ENCODE peak calls at places on chromosomes 3 and 15, in ten cellular contexts. J, R, G, S, A, C, V, L, Z and T are unnamed samples.

GRCh38 chr3:184443364-184443763 is 63.5 kb downstream of the CHRD start:
- DNase-seq in R (no peak), V (no peak), L (no peak), G (no peak), A (no peak), S (no peak), J (no peak), C (no peak), Z (no peak), T (no peak)

GRCh38 chr3:141878326-141878725 is 1.9 kb downstream of the ATP1B3 start:
- DNase-seq in L (no peak), A (no peak), J (no peak), R (no peak), V (no peak), G (no peak), Z (no peak), C (no peak), S (no peak), T (no peak)

GRCh38 chr3:42476225-42477160 is 25.9 kb upstream of the VIPR1 start:
- DNase-seq in A (no peak), Z (no peak), J (peak; percentile 33), S (peak; percentile 90), V (no peak), G (no peak), R (no peak), C (no peak), L (no peak), T (peak; percentile 49)

GRCh38 chr15:43974852-43975251 is 148.1 kb downstream of the WDR76 start:
- DNase-seq in S (no peak), V (peak; percentile 12), A (peak; percentile 22), C (no peak), Z (no peak), R (no peak), G (no peak), J (no peak), L (no peak), T (no peak)

GRCh38 chr3:49661281-49661680 is 12.9 kb upstream of the APEH start:
- DNase-seq in Z (no peak), J (no peak), S (no peak), G (no peak), L (no peak), V (no peak), R (no peak), C (no peak), A (no peak), T (no peak)

GRCh38 chr3:99515-99914 is 97.0 kb upstream of the CHL1 start:
- DNase-seq in V (no peak), G (no peak), S (no peak), L (no peak), R (no peak), Z (no peak), A (no peak), J (no peak), C (no peak), T (no peak)

GRCh38 chr3:128194843-128195242 is 41.6 kb downstream of the EEFSEC start:
- DNase-seq in C (no peak), L (no peak), G (no peak), V (no peak), S (no peak), R (no peak), J (no peak), Z (no peak), A (no peak), T (no peak)

GRCh38 chr3:58124387-58124786 is 86.4 kb downstream of the DNASE1L3 start:
- DNase-seq in C (no peak), V (no peak), Z (no peak), J (no peak), G (no peak), A (no peak), R (no peak), S (no peak), L (no peak), T (no peak)

GRCh38 chr3:148379763-148380162 is 317.9 kb upstream of the AGTR1 start:
- DNase-seq in G (no peak), L (peak; percentile 48), S (no peak), R (no peak), Z (peak; percentile 54), A (peak; percentile 1), V (no peak), J (peak; percentile 37), C (no peak), T (no peak)

GRCh38 chr3:7285502-7285901 is 424.6 kb downstream of the GRM7 start:
- DNase-seq in G (no peak), L (no peak), J (no peak), V (no peak), R (no peak), C (no peak), A (no peak), S (no peak), Z (no peak), T (no peak)

GRCh38 chr3:28989646-28990089 is 291.2 kb upstream of the RBMS3 start:
- DNase-seq in V (no peak), A (no peak), R (no peak), J (no peak), Z (no peak), S (no peak), L (no peak), C (no peak), G (no peak), T (no peak)

GRCh38 chr3:39668420-39668819 is 141.0 kb upstream of the MYRIP start:
- DNase-seq in V (no peak), C (no peak), S (no peak), L (peak; percentile 35), Z (peak; percentile 46), J (peak; percentile 58), A (no peak), G (no peak), R (no peak), T (peak; percentile 1)

GRCh38 chr15:51642696-51643095 is 20.1 kb upstream of the DMXL2 start:
- DNase-seq in R (no peak), Z (no peak), S (no peak), C (no peak), A (no peak), J (no peak), V (no peak), L (no peak), G (no peak), T (no peak)

GRCh38 chr3:152258448-152259302 is 10.1 kb upstream of the MBNL1 start:
- DNase-seq in S (no peak), R (peak; percentile 74), Z (peak; percentile 99), V (no peak), J (peak; percentile 95), G (peak; percentile 84), L (peak; percentile 99), A (no peak), C (peak; percentile 78), T (peak; percentile 96)

GRCh38 chr3:41265011-41265545 is 65.8 kb downstream of the CTNNB1 start:
- DNase-seq in A (no peak), L (no peak), J (peak; percentile 34), R (no peak), V (no peak), S (no peak), Z (no peak), G (no peak), C (no peak), T (peak; percentile 38)

GRCh38 chr3:189324538-189325138 is 152.9 kb downstream of the TPRG1 start:
- DNase-seq in S (peak; percentile 82), A (peak; percentile 7), L (no peak), J (peak; percentile 32), V (peak; percentile 40), Z (no peak), R (peak; percentile 80), C (peak; percentile 92), G (peak; percentile 91), T (peak; percentile 75)

GRCh38 chr3:70863049-70863448 is 550.6 kb upstream of the MDFIC2 start:
- DNase-seq in G (no peak), V (no peak), L (no peak), R (no peak), A (no peak), C (no peak), Z (no peak), J (no peak), S (no peak), T (no peak)

GRCh38 chr3:113157408-113157980 is 53.9 kb upstream of the BOC start:
- DNase-seq in R (no peak), J (peak; percentile 49), A (no peak), S (no peak), Z (peak; percentile 57), V (no peak), G (no peak), L (peak; percentile 16), C (no peak), T (no peak)

GRCh38 chr3:69838217-69838616 is 99.0 kb downstream of the MITF start:
- DNase-seq in Z (peak; percentile 71), A (no peak), V (no peak), G (no peak), L (peak; percentile 94), C (no peak), J (peak; percentile 53), S (no peak), R (no peak), T (peak; percentile 6)

GRCh38 chr3:5006755-5007202 is 27.5 kb downstream of the BHLHE40 start:
- DNase-seq in A (peak; percentile 43), Z (no peak), V (peak; percentile 68), R (peak; percentile 78), J (peak; percentile 58), G (peak; percentile 87), S (no peak), L (no peak), C (peak; percentile 80), T (no peak)

GRCh38 chr3:185878920-185879319 is 54.1 kb upstream of the IGF2BP2 start:
- DNase-seq in R (no peak), V (no peak), G (no peak), Z (no peak), J (no peak), A (no peak), C (no peak), S (no peak), L (no peak), T (no peak)

GRCh38 chr3:77462951-77463350 is 423.1 kb downstream of the ROBO2 start:
- DNase-seq in Z (no peak), V (no peak), C (no peak), S (no peak), L (no peak), G (no peak), J (no peak), R (no peak), A (no peak), T (no peak)

GRCh38 chr3:128849776-128850542 is 29.5 kb upstream of the ACAD9 start:
- DNase-seq in J (peak; percentile 35), Z (peak; percentile 2), L (no peak), V (no peak), A (no peak), G (no peak), C (no peak), S (no peak), R (no peak), T (no peak)

GRCh38 chr3:31466016-31466415 is 66.7 kb upstream of the STT3B start:
- DNase-seq in R (no peak), V (no peak), C (no peak), Z (peak; percentile 28), A (no peak), S (no peak), G (no peak), L (no peak), J (no peak), T (peak; percentile 2)

GRCh38 chr3:29255854-29256696 is 24.8 kb upstream of the RBMS3 start:
- DNase-seq in L (no peak), R (no peak), C (no peak), G (no peak), S (no peak), V (no peak), A (no peak), J (no peak), Z (no peak), T (peak; percentile 32)

GRCh38 chr3:51245871-51246270 is 139.2 kb upstream of the MANF start:
- DNase-seq in S (no peak), Z (no peak), V (no peak), C (no peak), L (no peak), A (no peak), J (no peak), R (no peak), G (no peak), T (no peak)

GRCh38 chr15:65771870-65772269 is 20.2 kb downstream of the DENND4A start:
- DNase-seq in R (no peak), G (no peak), C (no peak), L (no peak), S (no peak), V (no peak), J (no peak), Z (no peak), A (no peak), T (no peak)

GRCh38 chr15:38557855-38558713 is 6.5 kb downstream of the RASGRP1 start:
- DNase-seq in J (no peak), L (no peak), V (no peak), A (no peak), Z (no peak), G (no peak), C (no peak), S (no peak), R (no peak), T (no peak)